ENCODE peak calls at places on chromosomes 4 and X, in nine cellular contexts. I is NCI-H774; V is tibial nerve; P is WERI-Rb-1; U is effector memory CD4-positive, alpha-beta T cell; E is GM23248; G is transverse colon; R is nucleus accumbens; W is HT1080. M is an unnamed sample.

GRCh38 chr4:125551451-125551850 is 236.7 kb downstream of the FAT4 start:
- DNase-seq in I (no peak), V (no peak), P (peak; percentile 52), U (no peak), E (no peak), G (no peak), R (no peak), W (no peak), M (no peak)

GRCh38 chr4:118941799-118942198 is 53.1 kb downstream of the SYNPO2 start:
- DNase-seq in I (peak; percentile 40), V (no peak), P (no peak), U (no peak), E (no peak), G (no peak), R (no peak), W (peak; percentile 56), M (peak; percentile 39)

GRCh38 chr4:5757536-5757935 is 46.5 kb downstream of the EVC start:
- DNase-seq in I (no peak), V (no peak), P (no peak), U (no peak), E (no peak), G (no peak), R (no peak), W (no peak), M (no peak)

GRCh38 chrX:86066998-86067397 is 19.6 kb upstream of the CHM start:
- DNase-seq in I (no peak), V (no peak), P (peak; percentile 42), U (no peak), E (no peak), G (no peak), R (no peak), W (peak; percentile 10), M (no peak)

GRCh38 chrX:140206657-140207056 is 241.3 kb upstream of the CXorf66 start:
- DNase-seq in I (no peak), V (no peak), P (no peak), U (no peak), E (no peak), G (no peak), R (no peak), W (no peak), M (no peak)

GRCh38 chr4:156779774-156780173 is 191.8 kb downstream of the PDGFC start:
- DNase-seq in I (no peak), V (no peak), P (no peak), U (no peak), E (peak; percentile 81), G (no peak), R (no peak), W (peak; percentile 96), M (peak; percentile 98)

GRCh38 chr4:152106113-152106763 is 345.4 kb upstream of the GATB start:
- DNase-seq in I (no peak), V (peak; percentile 80), P (no peak), U (no peak), E (peak; percentile 97), G (peak; percentile 57), R (no peak), W (peak; percentile 99), M (peak; percentile 97)

GRCh38 chrX:106931831-106932491 is 11.8 kb downstream of the CLDN2 start:
- DNase-seq in I (no peak), V (no peak), P (no peak), U (no peak), E (no peak), G (no peak), R (no peak), W (no peak), M (no peak)

GRCh38 chr4:74006009-74006476 is 7.6 kb upstream of the CXCL5 start:
- DNase-seq in I (no peak), V (no peak), P (no peak), U (no peak), E (peak; percentile 80), G (no peak), R (no peak), W (peak; percentile 40), M (peak; percentile 58)

GRCh38 chrX:69556094-69557011 is 52.2 kb downstream of the NALF2 start:
- DNase-seq in I (no peak), V (no peak), P (no peak), U (no peak), E (no peak), G (no peak), R (no peak), W (peak; percentile 93), M (no peak)

GRCh38 chr4:186844059-186844681 is 120.5 kb upstream of the FAT1 start:
- DNase-seq in I (no peak), V (peak; percentile 27), P (no peak), U (no peak), E (peak; percentile 71), G (no peak), R (no peak), W (peak; percentile 49), M (peak; percentile 71)

GRCh38 chr4:12679217-12679616 is 804.9 kb downstream of the RAB28 start:
- DNase-seq in I (no peak), V (no peak), P (no peak), U (no peak), E (peak; percentile 2), G (no peak), R (no peak), W (no peak), M (no peak)

GRCh38 chrX:34584781-34585180 is 72.3 kb downstream of the TMEM47 start:
- DNase-seq in I (no peak), V (no peak), P (no peak), U (no peak), E (no peak), G (no peak), R (no peak), W (no peak), M (no peak)

GRCh38 chrX:131068945-131069719 is 11.0 kb downstream of the ARHGAP36 start:
- DNase-seq in I (peak; percentile 22), V (no peak), P (peak; percentile 81), U (no peak), E (peak; percentile 29), G (no peak), R (no peak), W (peak; percentile 58), M (peak; percentile 34)

GRCh38 chrX:12975999-12976558 is 1.2 kb downstream of the TMSB4X start:
- DNase-seq in I (peak; percentile 8), V (peak; percentile 22), P (peak; percentile 50), U (no peak), E (peak; percentile 60), G (no peak), R (no peak), W (peak; percentile 48), M (peak; percentile 52)

GRCh38 chr4:134777626-134778025 is 576.0 kb upstream of the PABPC4L start:
- DNase-seq in I (no peak), V (no peak), P (peak; percentile 20), U (no peak), E (no peak), G (no peak), R (no peak), W (no peak), M (peak; percentile 3)

GRCh38 chr4:168126952-168127351 is 34.6 kb downstream of the ANXA10 start:
- DNase-seq in I (no peak), V (no peak), P (no peak), U (no peak), E (no peak), G (no peak), R (no peak), W (no peak), M (no peak)

GRCh38 chrX:29478336-29479069 is 736.9 kb upstream of the MAGEB2 start:
- DNase-seq in I (peak; percentile 0), V (no peak), P (peak; percentile 39), U (no peak), E (peak; percentile 57), G (peak; percentile 16), R (no peak), W (peak; percentile 15), M (peak; percentile 13)

GRCh38 chr4:161604516-161605300 is 559.1 kb downstream of the FSTL5 start:
- DNase-seq in I (no peak), V (no peak), P (no peak), U (no peak), E (no peak), G (no peak), R (no peak), W (no peak), M (no peak)

GRCh38 chr4:48369248-48369647 is 27.9 kb downstream of the SLAIN2 start:
- DNase-seq in I (no peak), V (no peak), P (no peak), U (no peak), E (peak; percentile 42), G (no peak), R (no peak), W (peak; percentile 4), M (peak; percentile 38)

GRCh38 chrX:131792356-131792749 is 230.7 kb upstream of the STK26 start:
- DNase-seq in I (peak; percentile 95), V (no peak), P (peak; percentile 90), U (no peak), E (no peak), G (peak; percentile 94), R (no peak), W (no peak), M (no peak)

GRCh38 chrX:132401935-132402334 is 86.9 kb downstream of the MBNL3 start:
- DNase-seq in I (no peak), V (no peak), P (no peak), U (no peak), E (no peak), G (no peak), R (no peak), W (peak; percentile 24), M (peak; percentile 65)

GRCh38 chr4:57490520-57490919 is 380.3 kb upstream of the IGFBP7 start:
- DNase-seq in I (no peak), V (no peak), P (no peak), U (no peak), E (no peak), G (no peak), R (no peak), W (peak; percentile 41), M (no peak)

GRCh38 chr4:121597346-121597934 is 99.3 kb downstream of the ANXA5 start:
- DNase-seq in I (no peak), V (no peak), P (no peak), U (no peak), E (peak; percentile 38), G (no peak), R (no peak), W (peak; percentile 86), M (no peak)

GRCh38 chrX:49162620-49163019 is at the start of gene MAGIX:
- DNase-seq in I (no peak), V (no peak), P (no peak), U (no peak), E (no peak), G (no peak), R (no peak), W (no peak), M (no peak)

GRCh38 chr4:40206421-40206820 is 9.6 kb downstream of the RHOH start:
- DNase-seq in I (no peak), V (no peak), P (no peak), U (no peak), E (no peak), G (no peak), R (no peak), W (no peak), M (no peak)

GRCh38 chr4:105246712-105247111 is 100.0 kb downstream of the TET2 start:
- DNase-seq in I (no peak), V (no peak), P (no peak), U (no peak), E (peak; percentile 81), G (no peak), R (no peak), W (peak; percentile 1), M (peak; percentile 80)

GRCh38 chrX:13647709-13648212 is 5.2 kb upstream of the TCEANC start:
- DNase-seq in I (peak; percentile 40), V (peak; percentile 19), P (no peak), U (peak; percentile 56), E (no peak), G (peak; percentile 60), R (no peak), W (peak; percentile 61), M (peak; percentile 79)

GRCh38 chr4:142615324-142615665 is 230.8 kb downstream of the INPP4B start:
- DNase-seq in I (no peak), V (no peak), P (no peak), U (no peak), E (peak; percentile 81), G (no peak), R (no peak), W (peak; percentile 49), M (peak; percentile 85)

M was measured in fibroblast of lung.